ENCODE peak calls at places on chromosomes 2 and 18, in ten cellular contexts. I, E, N, R, Q, U, A, W, T and M are unnamed samples.

GRCh38 chr18:34493099-34493544 is 217.0 kb upstream of the DTNA start:
- DNase-seq in I (peak; percentile 71), E (no peak), N (peak; percentile 83), R (peak; percentile 53), Q (no peak), U (no peak), A (peak; percentile 68), W (peak; percentile 7), T (peak; percentile 10), M (peak; percentile 17)

GRCh38 chr18:33761363-33761762 is 183.3 kb downstream of the ASXL3 start:
- DNase-seq in I (no peak), E (no peak), N (no peak), R (no peak), Q (no peak), U (no peak), A (no peak), W (peak; percentile 48), T (no peak), M (no peak)

GRCh38 chr2:38277245-38278119 is 99.6 kb downstream of the ATL2 start:
- DNase-seq in I (no peak), E (no peak), N (no peak), R (peak; percentile 81), Q (no peak), U (no peak), A (no peak), W (peak; percentile 22), T (no peak), M (no peak)

GRCh38 chr2:42074661-42075060 is 26.8 kb downstream of the PKDCC start:
- DNase-seq in I (no peak), E (no peak), N (no peak), R (no peak), Q (no peak), U (no peak), A (no peak), W (peak; percentile 40), T (no peak), M (no peak)

GRCh38 chr18:58900015-58900649 is 35.5 kb downstream of the ZNF532 start:
- DNase-seq in I (no peak), E (no peak), N (peak; percentile 38), R (no peak), Q (no peak), U (no peak), A (no peak), W (peak; percentile 55), T (no peak), M (no peak)

GRCh38 chr18:61727241-61727640 is 165.6 kb downstream of the RNF152 start:
- DNase-seq in I (no peak), E (no peak), N (no peak), R (no peak), Q (no peak), U (no peak), A (no peak), W (no peak), T (no peak), M (no peak)

GRCh38 chr2:85790499-85790898 is 36.7 kb downstream of the ATOH8 start:
- DNase-seq in I (no peak), E (no peak), N (peak; percentile 15), R (no peak), Q (no peak), U (no peak), A (no peak), W (no peak), T (no peak), M (no peak)

GRCh38 chr2:15912203-15912602 is 28.1 kb upstream of the MYCN start:
- DNase-seq in I (no peak), E (no peak), N (peak; percentile 72), R (no peak), Q (no peak), U (no peak), A (no peak), W (peak; percentile 75), T (peak; percentile 68), M (peak; percentile 93)

GRCh38 chr2:120866483-120867140 is 130.9 kb downstream of the GLI2 start:
- DNase-seq in I (no peak), E (no peak), N (no peak), R (no peak), Q (no peak), U (no peak), A (no peak), W (no peak), T (no peak), M (peak; percentile 82)

GRCh38 chr2:101841679-101842327 is 144.3 kb downstream of the MAP4K4 start:
- DNase-seq in I (no peak), E (no peak), N (no peak), R (no peak), Q (no peak), U (no peak), A (no peak), W (no peak), T (no peak), M (no peak)

GRCh38 chr2:74471332-74472065 is 981 bp downstream of the MRPL53 start:
- DNase-seq in I (no peak), E (no peak), N (no peak), R (no peak), Q (no peak), U (no peak), A (no peak), W (no peak), T (no peak), M (no peak)

GRCh38 chr2:207274541-207274940 is 108.8 kb upstream of the KLF7 start:
- DNase-seq in I (no peak), E (no peak), N (no peak), R (no peak), Q (no peak), U (no peak), A (no peak), W (no peak), T (no peak), M (no peak)

GRCh38 chr2:922230-922629 is 28.4 kb upstream of the SNTG2 start:
- DNase-seq in I (no peak), E (no peak), N (no peak), R (no peak), Q (no peak), U (no peak), A (no peak), W (no peak), T (no peak), M (no peak)

GRCh38 chr2:64652231-64653173 is 1.2 kb downstream of the SERTAD2 start:
- DNase-seq in I (no peak), E (no peak), N (peak; percentile 43), R (peak; percentile 73), Q (no peak), U (peak; percentile 35), A (no peak), W (peak; percentile 57), T (peak; percentile 45), M (peak; percentile 16)

GRCh38 chr18:67300498-67300897 is 216.0 kb downstream of the DSEL start:
- DNase-seq in I (no peak), E (no peak), N (no peak), R (no peak), Q (no peak), U (peak; percentile 23), A (no peak), W (no peak), T (no peak), M (no peak)